ENCODE peak calls at places on chromosomes 2 and 18, in nine cellular contexts. One of them, this sample, is unnamed.

GRCh38 chr2:69559696-69560482 is 83.7 kb downstream of the AAK1 start:
- DNase-seq in endodermal cell: peak; percentile 66
- DNase-seq in HTR-8/SVneo: peak; percentile 57
- DNase-seq in G401: peak; percentile 73
- DNase-seq in ELF-1: peak; percentile 64
- DNase-seq in HFFc6: peak; percentile 49
- DNase-seq in HCEC 1CT: peak; percentile 60
- DNase-seq in Calu3: peak; percentile 37
- DNase-seq in pons: peak; percentile 82
- DNase-seq in this sample: peak; percentile 64

GRCh38 chr2:67625671-67626070 is 228.5 kb downstream of the ETAA1 start:
- DNase-seq in endodermal cell: no peak
- DNase-seq in HTR-8/SVneo: peak; percentile 33
- DNase-seq in G401: no peak
- DNase-seq in ELF-1: no peak
- DNase-seq in HFFc6: peak; percentile 45
- DNase-seq in HCEC 1CT: peak; percentile 75
- DNase-seq in Calu3: no peak
- DNase-seq in pons: no peak
- DNase-seq in this sample: peak; percentile 23

GRCh38 chr2:66390152-66390551 is 44.8 kb upstream of the MEIS1 start:
- DNase-seq in endodermal cell: no peak
- DNase-seq in HTR-8/SVneo: no peak
- DNase-seq in G401: no peak
- DNase-seq in ELF-1: no peak
- DNase-seq in HFFc6: no peak
- DNase-seq in HCEC 1CT: no peak
- DNase-seq in Calu3: no peak
- DNase-seq in pons: no peak
- DNase-seq in this sample: no peak

GRCh38 chr2:192410319-192410718 is 215.6 kb upstream of the TMEFF2 start:
- DNase-seq in endodermal cell: no peak
- DNase-seq in HTR-8/SVneo: no peak
- DNase-seq in G401: no peak
- DNase-seq in ELF-1: no peak
- DNase-seq in HFFc6: no peak
- DNase-seq in HCEC 1CT: no peak
- DNase-seq in Calu3: no peak
- DNase-seq in pons: no peak
- DNase-seq in this sample: no peak

GRCh38 chr2:239073270-239073669 is 225.4 kb downstream of the TWIST2 start:
- DNase-seq in endodermal cell: no peak
- DNase-seq in HTR-8/SVneo: no peak
- DNase-seq in G401: no peak
- DNase-seq in ELF-1: no peak
- DNase-seq in HFFc6: no peak
- DNase-seq in HCEC 1CT: no peak
- DNase-seq in Calu3: no peak
- DNase-seq in pons: no peak
- DNase-seq in this sample: no peak

GRCh38 chr2:25086070-25086560 is 44.2 kb downstream of the EFR3B start:
- DNase-seq in endodermal cell: no peak
- DNase-seq in HTR-8/SVneo: no peak
- DNase-seq in G401: no peak
- DNase-seq in ELF-1: no peak
- DNase-seq in HFFc6: no peak
- DNase-seq in HCEC 1CT: no peak
- DNase-seq in Calu3: no peak
- DNase-seq in pons: no peak
- DNase-seq in this sample: no peak

GRCh38 chr18:41870817-41871216 is 84.2 kb upstream of the PIK3C3 start:
- DNase-seq in endodermal cell: no peak
- DNase-seq in HTR-8/SVneo: no peak
- DNase-seq in G401: no peak
- DNase-seq in ELF-1: no peak
- DNase-seq in HFFc6: no peak
- DNase-seq in HCEC 1CT: peak; percentile 78
- DNase-seq in Calu3: no peak
- DNase-seq in pons: no peak
- DNase-seq in this sample: no peak

GRCh38 chr2:235238537-235238936 is 255.3 kb upstream of the AGAP1 start:
- DNase-seq in endodermal cell: no peak
- DNase-seq in HTR-8/SVneo: no peak
- DNase-seq in G401: no peak
- DNase-seq in ELF-1: no peak
- DNase-seq in HFFc6: no peak
- DNase-seq in HCEC 1CT: peak; percentile 54
- DNase-seq in Calu3: no peak
- DNase-seq in pons: peak; percentile 89
- DNase-seq in this sample: no peak

GRCh38 chr2:205054789-205055188 is 509.5 kb downstream of the PARD3B start:
- DNase-seq in endodermal cell: no peak
- DNase-seq in HTR-8/SVneo: no peak
- DNase-seq in G401: no peak
- DNase-seq in ELF-1: no peak
- DNase-seq in HFFc6: no peak
- DNase-seq in HCEC 1CT: no peak
- DNase-seq in Calu3: no peak
- DNase-seq in pons: no peak
- DNase-seq in this sample: no peak

GRCh38 chr2:232333361-232334135 is 45.0 kb upstream of the ALPP start:
- DNase-seq in endodermal cell: peak; percentile 86
- DNase-seq in HTR-8/SVneo: no peak
- DNase-seq in G401: no peak
- DNase-seq in ELF-1: peak; percentile 50
- DNase-seq in HFFc6: no peak
- DNase-seq in HCEC 1CT: no peak
- DNase-seq in Calu3: peak; percentile 48
- DNase-seq in pons: no peak
- DNase-seq in this sample: no peak

GRCh38 chr2:137380610-137381009 is 583.7 kb upstream of the HNMT start:
- DNase-seq in endodermal cell: no peak
- DNase-seq in HTR-8/SVneo: no peak
- DNase-seq in G401: no peak
- DNase-seq in ELF-1: no peak
- DNase-seq in HFFc6: no peak
- DNase-seq in HCEC 1CT: no peak
- DNase-seq in Calu3: no peak
- DNase-seq in pons: no peak
- DNase-seq in this sample: peak; percentile 56

GRCh38 chr2:55059793-55060192 is 9.5 kb upstream of the RTN4 start:
- DNase-seq in endodermal cell: no peak
- DNase-seq in HTR-8/SVneo: no peak
- DNase-seq in G401: no peak
- DNase-seq in ELF-1: no peak
- DNase-seq in HFFc6: no peak
- DNase-seq in HCEC 1CT: no peak
- DNase-seq in Calu3: no peak
- DNase-seq in pons: no peak
- DNase-seq in this sample: no peak

GRCh38 chr2:42156756-42157155 is 12.4 kb upstream of the EML4 start:
- DNase-seq in endodermal cell: peak; percentile 73
- DNase-seq in HTR-8/SVneo: no peak
- DNase-seq in G401: no peak
- DNase-seq in ELF-1: no peak
- DNase-seq in HFFc6: no peak
- DNase-seq in HCEC 1CT: no peak
- DNase-seq in Calu3: no peak
- DNase-seq in pons: no peak
- DNase-seq in this sample: no peak

GRCh38 chr2:119871725-119872124 is 112.0 kb downstream of the PTPN4 start:
- DNase-seq in endodermal cell: no peak
- DNase-seq in HTR-8/SVneo: no peak
- DNase-seq in G401: no peak
- DNase-seq in ELF-1: no peak
- DNase-seq in HFFc6: no peak
- DNase-seq in HCEC 1CT: no peak
- DNase-seq in Calu3: no peak
- DNase-seq in pons: no peak
- DNase-seq in this sample: no peak

GRCh38 chr2:52611757-52612156 is 1155.8 kb upstream of the CHAC2 start:
- DNase-seq in endodermal cell: no peak
- DNase-seq in HTR-8/SVneo: no peak
- DNase-seq in G401: no peak
- DNase-seq in ELF-1: no peak
- DNase-seq in HFFc6: no peak
- DNase-seq in HCEC 1CT: no peak
- DNase-seq in Calu3: no peak
- DNase-seq in pons: no peak
- DNase-seq in this sample: no peak

GRCh38 chr2:167380555-167380954 is 492.3 kb downstream of the XIRP2 start:
- DNase-seq in endodermal cell: no peak
- DNase-seq in HTR-8/SVneo: no peak
- DNase-seq in G401: no peak
- DNase-seq in ELF-1: no peak
- DNase-seq in HFFc6: no peak
- DNase-seq in HCEC 1CT: peak; percentile 37
- DNase-seq in Calu3: no peak
- DNase-seq in pons: no peak
- DNase-seq in this sample: no peak

GRCh38 chr18:73235491-73235890 is 367.7 kb upstream of the NETO1 start:
- DNase-seq in endodermal cell: no peak
- DNase-seq in HTR-8/SVneo: peak; percentile 0
- DNase-seq in G401: no peak
- DNase-seq in ELF-1: no peak
- DNase-seq in HFFc6: peak; percentile 96
- DNase-seq in HCEC 1CT: no peak
- DNase-seq in Calu3: peak; percentile 59
- DNase-seq in pons: no peak
- DNase-seq in this sample: peak; percentile 76

GRCh38 chr2:42804891-42805290 is 12.5 kb upstream of the HAAO start:
- DNase-seq in endodermal cell: no peak
- DNase-seq in HTR-8/SVneo: no peak
- DNase-seq in G401: no peak
- DNase-seq in ELF-1: no peak
- DNase-seq in HFFc6: no peak
- DNase-seq in HCEC 1CT: no peak
- DNase-seq in Calu3: no peak
- DNase-seq in pons: no peak
- DNase-seq in this sample: no peak

GRCh38 chr2:226979004-226979403 is 143.2 kb downstream of the RHBDD1 start:
- DNase-seq in endodermal cell: no peak
- DNase-seq in HTR-8/SVneo: no peak
- DNase-seq in G401: no peak
- DNase-seq in ELF-1: peak; percentile 40
- DNase-seq in HFFc6: no peak
- DNase-seq in HCEC 1CT: no peak
- DNase-seq in Calu3: no peak
- DNase-seq in pons: peak; percentile 77
- DNase-seq in this sample: no peak

GRCh38 chr2:10192392-10192791 is 69.9 kb downstream of the RRM2 start:
- DNase-seq in endodermal cell: no peak
- DNase-seq in HTR-8/SVneo: no peak
- DNase-seq in G401: no peak
- DNase-seq in ELF-1: no peak
- DNase-seq in HFFc6: no peak
- DNase-seq in HCEC 1CT: no peak
- DNase-seq in Calu3: no peak
- DNase-seq in pons: no peak
- DNase-seq in this sample: no peak

GRCh38 chr18:76752400-76752799 is 70.0 kb upstream of the ZNF236 start:
- DNase-seq in endodermal cell: no peak
- DNase-seq in HTR-8/SVneo: no peak
- DNase-seq in G401: no peak
- DNase-seq in ELF-1: no peak
- DNase-seq in HFFc6: no peak
- DNase-seq in HCEC 1CT: no peak
- DNase-seq in Calu3: no peak
- DNase-seq in pons: no peak
- DNase-seq in this sample: no peak

GRCh38 chr2:223464071-223464470 is 138.1 kb downstream of the SCG2 start:
- DNase-seq in endodermal cell: no peak
- DNase-seq in HTR-8/SVneo: no peak
- DNase-seq in G401: no peak
- DNase-seq in ELF-1: no peak
- DNase-seq in HFFc6: no peak
- DNase-seq in HCEC 1CT: peak; percentile 35
- DNase-seq in Calu3: no peak
- DNase-seq in pons: no peak
- DNase-seq in this sample: no peak

GRCh38 chr2:174171686-174172445 is 76.5 kb downstream of the OLA1 start:
- DNase-seq in endodermal cell: no peak
- DNase-seq in HTR-8/SVneo: no peak
- DNase-seq in G401: no peak
- DNase-seq in ELF-1: no peak
- DNase-seq in HFFc6: no peak
- DNase-seq in HCEC 1CT: no peak
- DNase-seq in Calu3: no peak
- DNase-seq in pons: no peak
- DNase-seq in this sample: no peak

GRCh38 chr2:121648206-121648605 is 1.1 kb downstream of the CLASP1 start:
- DNase-seq in endodermal cell: no peak
- DNase-seq in HTR-8/SVneo: no peak
- DNase-seq in G401: no peak
- DNase-seq in ELF-1: no peak
- DNase-seq in HFFc6: no peak
- DNase-seq in HCEC 1CT: peak; percentile 20
- DNase-seq in Calu3: no peak
- DNase-seq in pons: no peak
- DNase-seq in this sample: no peak

GRCh38 chr18:10322408-10322807 is 132.0 kb upstream of the APCDD1 start:
- DNase-seq in endodermal cell: no peak
- DNase-seq in HTR-8/SVneo: no peak
- DNase-seq in G401: no peak
- DNase-seq in ELF-1: no peak
- DNase-seq in HFFc6: no peak
- DNase-seq in HCEC 1CT: no peak
- DNase-seq in Calu3: no peak
- DNase-seq in pons: no peak
- DNase-seq in this sample: no peak

GRCh38 chr2:113894156-113894743 is 4.4 kb downstream of the ACTR3 start:
- DNase-seq in endodermal cell: no peak
- DNase-seq in HTR-8/SVneo: peak; percentile 38
- DNase-seq in G401: no peak
- DNase-seq in ELF-1: no peak
- DNase-seq in HFFc6: peak; percentile 86
- DNase-seq in HCEC 1CT: peak; percentile 87
- DNase-seq in Calu3: no peak
- DNase-seq in pons: no peak
- DNase-seq in this sample: peak; percentile 77

GRCh38 chr2:70663411-70663810 is 104.6 kb downstream of the ADD2 start:
- DNase-seq in endodermal cell: peak; percentile 30
- DNase-seq in HTR-8/SVneo: no peak
- DNase-seq in G401: no peak
- DNase-seq in ELF-1: no peak
- DNase-seq in HFFc6: no peak
- DNase-seq in HCEC 1CT: no peak
- DNase-seq in Calu3: no peak
- DNase-seq in pons: no peak
- DNase-seq in this sample: no peak

GRCh38 chr2:74498500-74499268 is 719 bp downstream of the LBX2 start:
- DNase-seq in endodermal cell: no peak
- DNase-seq in HTR-8/SVneo: no peak
- DNase-seq in G401: no peak
- DNase-seq in ELF-1: peak; percentile 89
- DNase-seq in HFFc6: no peak
- DNase-seq in HCEC 1CT: peak; percentile 75
- DNase-seq in Calu3: no peak
- DNase-seq in pons: no peak
- DNase-seq in this sample: no peak

GRCh38 chr2:118477111-118477517 is 370.3 kb downstream of the EN1 start:
- DNase-seq in endodermal cell: peak; percentile 63
- DNase-seq in HTR-8/SVneo: no peak
- DNase-seq in G401: no peak
- DNase-seq in ELF-1: peak; percentile 68
- DNase-seq in HFFc6: no peak
- DNase-seq in HCEC 1CT: no peak
- DNase-seq in Calu3: no peak
- DNase-seq in pons: no peak
- DNase-seq in this sample: no peak

GRCh38 chr2:207683879-207684627 is 27.4 kb upstream of the CCNYL1 start:
- DNase-seq in endodermal cell: no peak
- DNase-seq in HTR-8/SVneo: peak; percentile 66
- DNase-seq in G401: no peak
- DNase-seq in ELF-1: no peak
- DNase-seq in HFFc6: peak; percentile 79
- DNase-seq in HCEC 1CT: peak; percentile 81
- DNase-seq in Calu3: peak; percentile 24
- DNase-seq in pons: no peak
- DNase-seq in this sample: peak; percentile 98